ENCODE peak calls at places on chromosomes 12 and 14, in nine cellular contexts. G is SK-N-SH, H is A549, F is H1, E is GM12878, W is endothelial cell of umbilical vein, U is HepG2, L is HCT116, X is K562. V is an unnamed sample.

GRCh38 chr12:127489055-127489454 is 777.9 kb upstream of the TMEM132C start:
- DNase-seq in G (no peak), H (no peak), F (no peak), E (no peak), W (no peak), U (peak), L (no peak), X (no peak), V (no peak)

GRCh38 chr12:71671816-71672215 is 7.7 kb downstream of the THAP2 start:
- DNase-seq in G (no peak), H (no peak), F (no peak), E (no peak), W (peak), U (no peak), L (no peak), X (peak), V (no peak)

GRCh38 chr14:26636571-26636970 is 38.7 kb upstream of the NOVA1 start:
- DNase-seq in G (no peak), H (no peak), F (no peak), E (no peak), W (no peak), U (no peak), L (no peak), X (no peak), V (no peak)

GRCh38 chr12:53308276-53308675 is 8.8 kb downstream of the MYG1 start:
- DNase-seq in G (no peak), H (no peak), F (no peak), E (no peak), W (no peak), U (no peak), L (no peak), X (no peak), V (no peak)

GRCh38 chr12:25497021-25497420 is 56.1 kb downstream of the LMNTD1 start:
- DNase-seq in G (no peak), H (no peak), F (no peak), E (no peak), W (no peak), U (no peak), L (no peak), X (no peak), V (no peak)

GRCh38 chr12:19938031-19938430 is 430.3 kb upstream of the PDE3A start:
- DNase-seq in G (no peak), H (no peak), F (no peak), E (no peak), W (peak), U (no peak), L (no peak), X (no peak), V (no peak)

GRCh38 chr14:50859296-50859624 is 12.6 kb upstream of the ABHD12B start:
- DNase-seq in G (no peak), H (no peak), F (no peak), E (no peak), W (no peak), U (no peak), L (no peak), X (no peak), V (no peak)

GRCh38 chr14:71228711-71229110 is 321.5 kb downstream of the PCNX1 start:
- DNase-seq in G (no peak), H (no peak), F (no peak), E (no peak), W (no peak), U (peak), L (no peak), X (no peak), V (no peak)

GRCh38 chr12:46808955-46809697 is 16.7 kb downstream of the SLC38A4 start:
- DNase-seq in G (no peak), H (no peak), F (no peak), E (no peak), W (no peak), U (no peak), L (no peak), X (no peak), V (no peak)

GRCh38 chr12:79553863-79554574 is 136.7 kb downstream of the PAWR start:
- DNase-seq in G (no peak), H (no peak), F (no peak), E (no peak), W (no peak), U (no peak), L (no peak), X (no peak), V (no peak)

GRCh38 chr14:105498430-105499255 is 7.6 kb downstream of the TEDC1 start:
- DNase-seq in G (no peak), H (no peak), F (no peak), E (no peak), W (no peak), U (no peak), L (no peak), X (no peak), V (peak)

GRCh38 chr12:14854586-14855163 is 11.3 kb upstream of the ART4 start:
- DNase-seq in G (no peak), H (no peak), F (no peak), E (no peak), W (peak), U (no peak), L (no peak), X (no peak), V (no peak)

GRCh38 chr12:102298022-102298421 is 100.4 kb upstream of the PMCH start:
- DNase-seq in G (no peak), H (peak), F (no peak), E (no peak), W (no peak), U (no peak), L (no peak), X (no peak), V (no peak)

GRCh38 chr12:59027199-59027598 is 106.9 kb upstream of the LRIG3 start:
- DNase-seq in G (no peak), H (no peak), F (no peak), E (no peak), W (no peak), U (no peak), L (no peak), X (no peak), V (no peak)

GRCh38 chr12:47302111-47302597 is 222.4 kb upstream of the AMIGO2 start:
- DNase-seq in G (no peak), H (peak), F (no peak), E (no peak), W (no peak), U (no peak), L (no peak), X (peak), V (no peak)

GRCh38 chr12:20459920-20460319 is 91.6 kb downstream of the PDE3A start:
- DNase-seq in G (no peak), H (no peak), F (no peak), E (no peak), W (no peak), U (no peak), L (no peak), X (no peak), V (no peak)

GRCh38 chr14:50044040-50044651 is 72.2 kb downstream of the VCPKMT start:
- DNase-seq in G (no peak), H (no peak), F (no peak), E (no peak), W (no peak), U (no peak), L (no peak), X (no peak), V (no peak)

GRCh38 chr14:35534884-35535793 is 1.2 kb downstream of the INSM2 start:
- DNase-seq in G (peak), H (peak), F (no peak), E (no peak), W (peak), U (peak), L (no peak), X (peak), V (peak)

GRCh38 chr12:113465808-113466769 is 5.6 kb downstream of the LHX5 start:
- DNase-seq in G (peak), H (no peak), F (no peak), E (no peak), W (no peak), U (no peak), L (no peak), X (no peak), V (no peak)

GRCh38 chr12:113466770-113467153 is 4.9 kb downstream of the LHX5 start:
- DNase-seq in G (no peak), H (no peak), F (no peak), E (no peak), W (no peak), U (no peak), L (no peak), X (no peak), V (no peak)

GRCh38 chr12:113463746-113464743 is 7.6 kb downstream of the LHX5 start:
- DNase-seq in G (peak), H (peak), F (no peak), E (no peak), W (no peak), U (no peak), L (no peak), X (no peak), V (no peak)

GRCh38 chr12:113462880-113463745 is 8.6 kb downstream of the LHX5 start:
- DNase-seq in G (peak), H (no peak), F (no peak), E (no peak), W (no peak), U (no peak), L (no peak), X (no peak), V (no peak)

GRCh38 chr12:113464852-113465719 is 6.6 kb downstream of the LHX5 start:
- DNase-seq in G (peak), H (no peak), F (no peak), E (no peak), W (no peak), U (no peak), L (no peak), X (no peak), V (peak)
- H3K4me3 ChIP-seq in G (no peak), H (peak), F (peak), E (no peak), W (no peak), U (peak), L (no peak), X (peak), V (no peak)

GRCh38 chr12:75641031-75641780 is 129.8 kb upstream of the KRR1 start:
- DNase-seq in G (no peak), H (peak), F (no peak), E (peak), W (no peak), U (no peak), L (peak), X (peak), V (peak)
- TF ChIP-seq MAX in G (no peak), H (no peak), F (no peak), E (no peak), W (no peak), U (no peak), L (peak), X (no peak), V (no peak)

GRCh38 chr12:107331471-107331870 is 238.1 kb upstream of the CRY1 start:
- DNase-seq in G (no peak), H (no peak), F (no peak), E (no peak), W (no peak), U (no peak), L (no peak), X (no peak), V (no peak)
- TF ChIP-seq CTCF in G (no peak), H (no peak), F (no peak), E (no peak), W (no peak), U (no peak), L (no peak), X (no peak), V (no peak)

GRCh38 chr12:7905071-7905470 is 30.9 kb downstream of the SLC2A3 start:
- DNase-seq in G (no peak), H (no peak), F (no peak), E (no peak), W (peak), U (no peak), L (no peak), X (no peak), V (no peak)
- H3K4me3 ChIP-seq in G (no peak), H (no peak), F (peak), E (no peak), W (no peak), U (no peak), L (no peak), X (no peak), V (no peak)

GRCh38 chr12:122203968-122204828 is 689 bp downstream of the B3GNT4 start:
- DNase-seq in G (peak), H (no peak), F (no peak), E (no peak), W (no peak), U (no peak), L (no peak), X (no peak), V (no peak)

GRCh38 chr12:122205590-122205925 is 2.0 kb downstream of the B3GNT4 start:
- DNase-seq in G (no peak), H (no peak), F (no peak), E (no peak), W (no peak), U (no peak), L (no peak), X (no peak), V (no peak)

GRCh38 chr12:122206111-122206881 is 2.8 kb downstream of the B3GNT4 start:
- DNase-seq in G (peak), H (no peak), F (no peak), E (no peak), W (no peak), U (no peak), L (no peak), X (no peak), V (no peak)

GRCh38 chr12:122203301-122203967 is at the start of gene B3GNT4:
- DNase-seq in G (peak), H (peak), F (no peak), E (no peak), W (peak), U (no peak), L (peak), X (peak), V (no peak)

GRCh38 chr12:122204829-122205589 is 1.5 kb downstream of the B3GNT4 start:
- DNase-seq in G (no peak), H (no peak), F (no peak), E (no peak), W (no peak), U (no peak), L (no peak), X (no peak), V (no peak)
- TF ChIP-seq MAX in G (no peak), H (no peak), F (no peak), E (no peak), W (no peak), U (no peak), L (no peak), X (no peak), V (no peak)

GRCh38 chr12:3364661-3365264 is 126.2 kb upstream of the PRMT8 start:
- DNase-seq in G (no peak), H (no peak), F (no peak), E (no peak), W (no peak), U (no peak), L (no peak), X (no peak), V (no peak)

GRCh38 chr12:3364226-3364625 is 126.8 kb upstream of the PRMT8 start:
- DNase-seq in G (no peak), H (no peak), F (no peak), E (no peak), W (no peak), U (no peak), L (no peak), X (no peak), V (no peak)

GRCh38 chr12:3366451-3367155 is 124.4 kb upstream of the PRMT8 start:
- DNase-seq in G (peak), H (no peak), F (no peak), E (no peak), W (no peak), U (no peak), L (no peak), X (no peak), V (no peak)

GRCh38 chr12:3363608-3364007 is 127.4 kb upstream of the PRMT8 start:
- DNase-seq in G (no peak), H (no peak), F (no peak), E (no peak), W (no peak), U (no peak), L (no peak), X (no peak), V (no peak)

DNA sequence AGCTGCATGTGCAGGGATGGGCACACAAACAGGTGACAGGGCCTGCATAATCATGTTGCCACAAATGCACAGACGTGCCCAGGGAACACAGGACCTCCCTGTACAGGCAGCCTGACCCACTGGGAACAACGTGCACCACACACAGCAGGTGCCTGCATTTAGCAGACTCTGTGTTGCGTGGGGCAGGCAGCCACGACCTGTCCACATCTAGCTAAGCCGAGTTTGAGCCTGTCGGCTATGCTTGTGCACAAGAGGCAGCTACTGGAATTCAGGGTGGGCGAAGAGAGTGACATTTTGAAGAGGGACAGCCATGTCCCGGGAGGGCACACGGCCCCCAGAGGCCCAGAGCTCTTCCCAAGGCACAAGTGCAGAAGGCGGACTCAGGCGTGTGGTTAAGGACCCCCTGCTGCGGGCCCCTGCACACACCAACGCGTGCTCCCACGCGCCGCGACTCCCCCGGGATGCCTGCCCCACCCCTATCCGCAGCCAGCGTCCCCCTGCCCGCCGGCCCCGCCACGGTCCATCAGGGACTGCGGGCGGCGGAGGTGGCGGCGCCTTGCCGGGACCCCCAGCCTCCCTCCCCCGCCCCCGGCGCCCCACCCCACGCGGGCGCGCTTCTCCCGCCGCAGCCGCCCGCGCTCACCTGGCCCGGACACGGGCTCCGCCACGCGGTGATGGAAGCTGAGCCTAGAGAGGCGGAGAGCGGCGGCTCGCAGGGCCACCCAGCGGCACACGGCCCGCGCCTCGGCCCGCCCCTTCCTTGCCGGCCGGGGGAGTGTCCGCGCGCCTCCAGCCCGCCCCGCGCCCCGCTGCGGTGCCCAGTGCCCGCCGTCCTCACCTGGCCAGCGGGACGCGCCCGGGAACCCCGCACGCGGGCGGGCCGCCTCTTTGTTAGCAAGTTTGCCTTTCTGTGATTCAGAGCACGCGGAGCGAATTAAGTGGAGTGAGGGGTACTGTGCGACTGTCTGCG is 125.3 kb upstream of the PRMT8 start:
- DNase-seq in G (peak), H (no peak), F (no peak), E (no peak), W (no peak), U (no peak), L (no peak), X (no peak), V (no peak)
- TF ChIP-seq CTCF in G (no peak), H (no peak), F (no peak), E (no peak), W (no peak), U (no peak), L (no peak), X (no peak), V (no peak)

GRCh38 chr12:24045816-24046257 is 96.4 kb upstream of the SOX5 start:
- DNase-seq in G (peak), H (no peak), F (no peak), E (no peak), W (peak), U (peak), L (no peak), X (no peak), V (no peak)

GRCh38 chr12:24047345-24047744 is 97.9 kb upstream of the SOX5 start:
- DNase-seq in G (no peak), H (no peak), F (no peak), E (no peak), W (no peak), U (no peak), L (no peak), X (no peak), V (no peak)

GRCh38 chr12:24049771-24050170 is 100.3 kb upstream of the SOX5 start:
- DNase-seq in G (no peak), H (no peak), F (no peak), E (no peak), W (no peak), U (no peak), L (no peak), X (no peak), V (no peak)

GRCh38 chr12:24048446-24048845 is 99.0 kb upstream of the SOX5 start:
- DNase-seq in G (no peak), H (no peak), F (no peak), E (no peak), W (no peak), U (no peak), L (no peak), X (no peak), V (no peak)

DNA sequence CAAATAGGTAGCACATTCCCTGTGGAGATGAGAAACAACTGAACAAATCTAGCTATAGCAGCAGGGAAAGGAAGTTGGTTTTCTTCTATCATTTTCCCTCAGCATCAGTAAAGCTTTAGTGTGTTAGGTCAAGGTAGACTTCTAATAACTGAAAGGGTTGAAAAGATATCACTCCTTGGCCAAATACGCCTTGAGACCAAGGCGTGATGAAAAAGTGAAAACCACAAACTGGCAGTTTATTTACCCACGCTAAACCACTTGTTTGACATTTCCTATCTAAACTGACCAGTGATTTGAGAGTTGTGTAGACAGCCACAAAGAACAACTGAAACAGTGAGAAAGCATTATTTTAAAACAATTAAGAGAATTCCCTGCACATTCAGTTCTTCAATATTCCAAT is 99.6 kb upstream of the SOX5 start:
- DNase-seq in G (no peak), H (no peak), F (no peak), E (no peak), W (no peak), U (no peak), L (no peak), X (no peak), V (no peak)
- H3K4me3 ChIP-seq in G (no peak), H (no peak), F (no peak), E (no peak), W (no peak), U (no peak), L (no peak), X (no peak), V (no peak)

DNA sequence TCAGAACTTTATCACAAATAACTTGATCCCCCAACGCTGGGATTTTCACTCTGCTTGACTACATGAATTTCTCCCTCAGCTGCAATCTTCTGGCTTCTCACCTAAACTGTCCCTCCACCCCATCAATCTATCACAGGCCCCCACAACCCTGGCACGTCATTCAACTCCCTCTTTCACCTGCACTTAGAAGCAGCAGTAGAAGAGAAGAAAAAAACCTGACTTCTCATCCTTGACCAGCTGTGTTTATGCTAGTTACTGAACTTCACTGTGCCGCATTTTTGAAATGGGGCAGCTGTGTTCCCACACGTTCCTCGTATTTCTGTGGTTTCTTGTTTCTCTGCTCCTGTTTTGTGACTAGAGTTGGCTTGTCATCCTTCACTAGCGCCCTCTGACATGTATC is 35.0 kb downstream of the ITPR2 start:
- DNase-seq in G (no peak), H (no peak), F (no peak), E (peak), W (no peak), U (no peak), L (no peak), X (no peak), V (no peak)
- TF ChIP-seq MAX in G (no peak), H (no peak), F (no peak), E (no peak), W (no peak), U (no peak), L (no peak), X (no peak), V (no peak)

DNA sequence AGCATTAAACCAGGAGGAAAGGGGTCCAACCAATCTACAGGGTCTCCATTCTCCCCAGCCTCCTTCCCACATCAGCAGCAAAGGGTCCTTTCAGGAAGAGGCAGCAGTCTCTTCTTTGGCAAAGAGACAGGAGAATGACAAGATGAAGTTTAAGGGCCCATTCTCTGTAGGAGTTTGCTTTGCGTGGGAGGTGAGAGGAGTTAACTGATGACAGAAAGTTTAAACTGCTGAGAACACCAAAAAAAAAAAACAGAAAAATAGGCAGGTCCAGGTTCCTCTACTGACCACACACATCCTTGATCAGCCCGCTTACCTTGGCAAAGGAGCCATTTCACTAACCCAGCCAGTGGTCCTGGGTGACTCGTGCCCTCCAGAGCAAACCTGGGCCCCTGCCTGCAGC is 5.7 kb downstream of the SLC6A13 start:
- DNase-seq in G (no peak), H (no peak), F (no peak), E (no peak), W (no peak), U (no peak), L (no peak), X (peak), V (no peak)
- TF ChIP-seq CTCF in G (no peak), H (no peak), F (no peak), E (no peak), W (no peak), U (no peak), L (no peak), X (no peak), V (no peak)

GRCh38 chr12:93156091-93156490 is 221.6 kb upstream of the NUDT4 start:
- DNase-seq in G (no peak), H (no peak), F (no peak), E (no peak), W (no peak), U (no peak), L (no peak), X (no peak), V (no peak)
- H3K4me3 ChIP-seq in G (no peak), H (no peak), F (no peak), E (no peak), W (no peak), U (no peak), L (no peak), X (no peak), V (no peak)